ENCODE peak calls at places on chromosomes 4 and X, in nine cellular contexts. One of them, this sample, is unnamed.

GRCh38 chr4:7339751-7340552 is 94.8 kb downstream of the PSAPL1 start:
- DNase-seq in spleen: peak
- DNase-seq in cardiac muscle cell: no peak
- DNase-seq in tibial nerve: no peak
- DNase-seq in AG04450: no peak
- DNase-seq in Caco-2: no peak
- DNase-seq in fibroblast of lung: no peak
- DNase-seq in choroid plexus epithelial cell: no peak
- DNase-seq in HCT116: no peak
- DNase-seq in this sample: no peak

GRCh38 chrX:54495814-54496516 is at the start of gene FGD1:
- DNase-seq in spleen: peak
- DNase-seq in cardiac muscle cell: peak
- DNase-seq in tibial nerve: peak
- DNase-seq in AG04450: no peak
- DNase-seq in Caco-2: peak
- DNase-seq in fibroblast of lung: peak
- DNase-seq in choroid plexus epithelial cell: peak
- DNase-seq in HCT116: no peak
- DNase-seq in this sample: peak

GRCh38 chr4:70842761-70843435 is 3.2 kb upstream of the GRSF1 start:
- DNase-seq in spleen: no peak
- DNase-seq in cardiac muscle cell: no peak
- DNase-seq in tibial nerve: no peak
- DNase-seq in AG04450: no peak
- DNase-seq in Caco-2: no peak
- DNase-seq in fibroblast of lung: no peak
- DNase-seq in choroid plexus epithelial cell: no peak
- DNase-seq in HCT116: no peak
- DNase-seq in this sample: no peak

GRCh38 chr4:84498203-84499026 is 677 bp downstream of the NKX6-1 start:
- DNase-seq in spleen: no peak
- DNase-seq in cardiac muscle cell: peak
- DNase-seq in tibial nerve: no peak
- DNase-seq in AG04450: no peak
- DNase-seq in Caco-2: no peak
- DNase-seq in fibroblast of lung: peak
- DNase-seq in choroid plexus epithelial cell: peak
- DNase-seq in HCT116: peak
- DNase-seq in this sample: peak

GRCh38 chrX:154294791-154295580 is at the start of gene TEX28:
- DNase-seq in spleen: peak
- DNase-seq in cardiac muscle cell: no peak
- DNase-seq in tibial nerve: no peak
- DNase-seq in AG04450: no peak
- DNase-seq in Caco-2: no peak
- DNase-seq in fibroblast of lung: no peak
- DNase-seq in choroid plexus epithelial cell: no peak
- DNase-seq in HCT116: no peak
- DNase-seq in this sample: no peak

GRCh38 chrX:101429934-101430333 is 21.9 kb downstream of the HNRNPH2 start:
- DNase-seq in spleen: no peak
- DNase-seq in cardiac muscle cell: no peak
- DNase-seq in tibial nerve: no peak
- DNase-seq in AG04450: no peak
- DNase-seq in Caco-2: no peak
- DNase-seq in fibroblast of lung: peak
- DNase-seq in choroid plexus epithelial cell: peak
- DNase-seq in HCT116: no peak
- DNase-seq in this sample: peak

GRCh38 chr4:186749611-186750281 is 26.1 kb upstream of the FAT1 start:
- DNase-seq in spleen: no peak
- DNase-seq in cardiac muscle cell: no peak
- DNase-seq in tibial nerve: no peak
- DNase-seq in AG04450: no peak
- DNase-seq in Caco-2: no peak
- DNase-seq in fibroblast of lung: no peak
- DNase-seq in choroid plexus epithelial cell: no peak
- DNase-seq in HCT116: no peak
- DNase-seq in this sample: no peak

GRCh38 chr4:174317531-174317930 is 33.8 kb downstream of the CEP44 start:
- DNase-seq in spleen: no peak
- DNase-seq in cardiac muscle cell: peak
- DNase-seq in tibial nerve: no peak
- DNase-seq in AG04450: no peak
- DNase-seq in Caco-2: no peak
- DNase-seq in fibroblast of lung: peak
- DNase-seq in choroid plexus epithelial cell: peak
- DNase-seq in HCT116: no peak
- DNase-seq in this sample: peak

GRCh38 chrX:17361620-17362019 is 13.4 kb upstream of the NHS start:
- DNase-seq in spleen: no peak
- DNase-seq in cardiac muscle cell: no peak
- DNase-seq in tibial nerve: no peak
- DNase-seq in AG04450: no peak
- DNase-seq in Caco-2: peak
- DNase-seq in fibroblast of lung: no peak
- DNase-seq in choroid plexus epithelial cell: peak
- DNase-seq in HCT116: no peak
- DNase-seq in this sample: no peak

GRCh38 chr4:53233396-53233795 is 132.5 kb downstream of the SCFD2 start:
- DNase-seq in spleen: no peak
- DNase-seq in cardiac muscle cell: peak
- DNase-seq in tibial nerve: no peak
- DNase-seq in AG04450: peak
- DNase-seq in Caco-2: no peak
- DNase-seq in fibroblast of lung: peak
- DNase-seq in choroid plexus epithelial cell: peak
- DNase-seq in HCT116: no peak
- DNase-seq in this sample: peak

GRCh38 chrX:53795583-53795982 is 109.1 kb upstream of the HUWE1 start:
- DNase-seq in spleen: no peak
- DNase-seq in cardiac muscle cell: peak
- DNase-seq in tibial nerve: no peak
- DNase-seq in AG04450: no peak
- DNase-seq in Caco-2: no peak
- DNase-seq in fibroblast of lung: peak
- DNase-seq in choroid plexus epithelial cell: peak
- DNase-seq in HCT116: no peak
- DNase-seq in this sample: peak

GRCh38 chr4:7680731-7681130 is 246.0 kb upstream of the PSAPL1 start:
- DNase-seq in spleen: no peak
- DNase-seq in cardiac muscle cell: no peak
- DNase-seq in tibial nerve: no peak
- DNase-seq in AG04450: no peak
- DNase-seq in Caco-2: no peak
- DNase-seq in fibroblast of lung: no peak
- DNase-seq in choroid plexus epithelial cell: no peak
- DNase-seq in HCT116: no peak
- DNase-seq in this sample: no peak

GRCh38 chrX:12945494-12945893 is 29.4 kb upstream of the TMSB4X start:
- DNase-seq in spleen: no peak
- DNase-seq in cardiac muscle cell: no peak
- DNase-seq in tibial nerve: no peak
- DNase-seq in AG04450: no peak
- DNase-seq in Caco-2: no peak
- DNase-seq in fibroblast of lung: no peak
- DNase-seq in choroid plexus epithelial cell: no peak
- DNase-seq in HCT116: no peak
- DNase-seq in this sample: no peak

GRCh38 chrX:112094729-112095128 is 12.2 kb upstream of the TRPC5 start:
- DNase-seq in spleen: no peak
- DNase-seq in cardiac muscle cell: no peak
- DNase-seq in tibial nerve: no peak
- DNase-seq in AG04450: no peak
- DNase-seq in Caco-2: no peak
- DNase-seq in fibroblast of lung: no peak
- DNase-seq in choroid plexus epithelial cell: no peak
- DNase-seq in HCT116: no peak
- DNase-seq in this sample: no peak

GRCh38 chr4:38983756-38984647 is 48.2 kb downstream of the TMEM156 start:
- DNase-seq in spleen: no peak
- DNase-seq in cardiac muscle cell: peak
- DNase-seq in tibial nerve: no peak
- DNase-seq in AG04450: no peak
- DNase-seq in Caco-2: no peak
- DNase-seq in fibroblast of lung: peak
- DNase-seq in choroid plexus epithelial cell: peak
- DNase-seq in HCT116: no peak
- DNase-seq in this sample: peak

GRCh38 chr4:8580321-8581093 is at the start of gene GPR78:
- DNase-seq in spleen: peak
- DNase-seq in cardiac muscle cell: peak
- DNase-seq in tibial nerve: no peak
- DNase-seq in AG04450: no peak
- DNase-seq in Caco-2: peak
- DNase-seq in fibroblast of lung: peak
- DNase-seq in choroid plexus epithelial cell: peak
- DNase-seq in HCT116: no peak
- DNase-seq in this sample: peak

GRCh38 chr4:102326951-102327350 is 18.3 kb downstream of the SLC39A8 start:
- DNase-seq in spleen: no peak
- DNase-seq in cardiac muscle cell: no peak
- DNase-seq in tibial nerve: no peak
- DNase-seq in AG04450: no peak
- DNase-seq in Caco-2: no peak
- DNase-seq in fibroblast of lung: no peak
- DNase-seq in choroid plexus epithelial cell: no peak
- DNase-seq in HCT116: no peak
- DNase-seq in this sample: no peak

GRCh38 chr4:96102541-96103018 is 262.7 kb downstream of the PDHA2 start:
- DNase-seq in spleen: no peak
- DNase-seq in cardiac muscle cell: peak
- DNase-seq in tibial nerve: no peak
- DNase-seq in AG04450: no peak
- DNase-seq in Caco-2: no peak
- DNase-seq in fibroblast of lung: peak
- DNase-seq in choroid plexus epithelial cell: peak
- DNase-seq in HCT116: no peak
- DNase-seq in this sample: peak

GRCh38 chrX:129808163-129808828 is 28.5 kb downstream of the SASH3 start:
- DNase-seq in spleen: no peak
- DNase-seq in cardiac muscle cell: peak
- DNase-seq in tibial nerve: no peak
- DNase-seq in AG04450: no peak
- DNase-seq in Caco-2: no peak
- DNase-seq in fibroblast of lung: peak
- DNase-seq in choroid plexus epithelial cell: peak
- DNase-seq in HCT116: no peak
- DNase-seq in this sample: peak

GRCh38 chrX:63250253-63250868 is 100.8 kb downstream of the SPIN4 start:
- DNase-seq in spleen: no peak
- DNase-seq in cardiac muscle cell: peak
- DNase-seq in tibial nerve: no peak
- DNase-seq in AG04450: peak
- DNase-seq in Caco-2: peak
- DNase-seq in fibroblast of lung: peak
- DNase-seq in choroid plexus epithelial cell: peak
- DNase-seq in HCT116: peak
- DNase-seq in this sample: peak

GRCh38 chr4:60344908-60345307 is 855.2 kb upstream of the ADGRL3 start:
- DNase-seq in spleen: no peak
- DNase-seq in cardiac muscle cell: no peak
- DNase-seq in tibial nerve: no peak
- DNase-seq in AG04450: no peak
- DNase-seq in Caco-2: no peak
- DNase-seq in fibroblast of lung: peak
- DNase-seq in choroid plexus epithelial cell: no peak
- DNase-seq in HCT116: no peak
- DNase-seq in this sample: peak

GRCh38 chr4:60345397-60345796 is 854.7 kb upstream of the ADGRL3 start:
- DNase-seq in spleen: no peak
- DNase-seq in cardiac muscle cell: no peak
- DNase-seq in tibial nerve: no peak
- DNase-seq in AG04450: no peak
- DNase-seq in Caco-2: no peak
- DNase-seq in fibroblast of lung: no peak
- DNase-seq in choroid plexus epithelial cell: no peak
- DNase-seq in HCT116: no peak
- DNase-seq in this sample: no peak
- H3K4me3 ChIP-seq in spleen: no peak
- H3K4me3 ChIP-seq in cardiac muscle cell: no peak
- H3K4me3 ChIP-seq in tibial nerve: no peak
- H3K4me3 ChIP-seq in AG04450: no peak
- H3K4me3 ChIP-seq in Caco-2: no peak
- H3K4me3 ChIP-seq in fibroblast of lung: no peak
- H3K4me3 ChIP-seq in choroid plexus epithelial cell: no peak
- H3K4me3 ChIP-seq in HCT116: no peak
- H3K4me3 ChIP-seq in this sample: no peak

GRCh38 chr4:119197772-119198212 is 14.7 kb upstream of the USP53 start:
- DNase-seq in spleen: no peak
- DNase-seq in cardiac muscle cell: no peak
- DNase-seq in tibial nerve: no peak
- DNase-seq in AG04450: no peak
- DNase-seq in Caco-2: no peak
- DNase-seq in fibroblast of lung: no peak
- DNase-seq in choroid plexus epithelial cell: no peak
- DNase-seq in HCT116: no peak
- DNase-seq in this sample: no peak
- TF ChIP-seq CTCF in spleen: no peak
- TF ChIP-seq CTCF in cardiac muscle cell: no peak
- TF ChIP-seq CTCF in tibial nerve: no peak
- TF ChIP-seq CTCF in AG04450: no peak
- TF ChIP-seq CTCF in Caco-2: no peak
- TF ChIP-seq CTCF in fibroblast of lung: no peak
- TF ChIP-seq CTCF in choroid plexus epithelial cell: no peak
- TF ChIP-seq CTCF in HCT116: no peak
- TF ChIP-seq CTCF in this sample: no peak

GRCh38 chrX:75781618-75782017 is 3.4 kb downstream of the MAGEE2 start:
- DNase-seq in spleen: no peak
- DNase-seq in cardiac muscle cell: no peak
- DNase-seq in tibial nerve: no peak
- DNase-seq in AG04450: no peak
- DNase-seq in Caco-2: no peak
- DNase-seq in fibroblast of lung: no peak
- DNase-seq in choroid plexus epithelial cell: no peak
- DNase-seq in HCT116: no peak
- DNase-seq in this sample: no peak

GRCh38 chrX:75786290-75786689 is 1.2 kb upstream of the MAGEE2 start:
- DNase-seq in spleen: no peak
- DNase-seq in cardiac muscle cell: no peak
- DNase-seq in tibial nerve: no peak
- DNase-seq in AG04450: no peak
- DNase-seq in Caco-2: no peak
- DNase-seq in fibroblast of lung: no peak
- DNase-seq in choroid plexus epithelial cell: no peak
- DNase-seq in HCT116: no peak
- DNase-seq in this sample: no peak

GRCh38 chrX:75784689-75785491 is at the start of gene MAGEE2:
- DNase-seq in spleen: peak
- DNase-seq in cardiac muscle cell: no peak
- DNase-seq in tibial nerve: no peak
- DNase-seq in AG04450: no peak
- DNase-seq in Caco-2: no peak
- DNase-seq in fibroblast of lung: no peak
- DNase-seq in choroid plexus epithelial cell: no peak
- DNase-seq in HCT116: no peak
- DNase-seq in this sample: no peak
- H3K4me3 ChIP-seq in spleen: no peak
- H3K4me3 ChIP-seq in cardiac muscle cell: no peak
- H3K4me3 ChIP-seq in tibial nerve: no peak
- H3K4me3 ChIP-seq in AG04450: no peak
- H3K4me3 ChIP-seq in Caco-2: no peak
- H3K4me3 ChIP-seq in fibroblast of lung: no peak
- H3K4me3 ChIP-seq in choroid plexus epithelial cell: no peak
- H3K4me3 ChIP-seq in HCT116: no peak
- H3K4me3 ChIP-seq in this sample: no peak

GRCh38 chr4:159946983-159947645 is 844.2 kb downstream of the RAPGEF2 start:
- DNase-seq in spleen: no peak
- DNase-seq in cardiac muscle cell: peak
- DNase-seq in tibial nerve: no peak
- DNase-seq in AG04450: no peak
- DNase-seq in Caco-2: no peak
- DNase-seq in fibroblast of lung: peak
- DNase-seq in choroid plexus epithelial cell: peak
- DNase-seq in HCT116: peak
- DNase-seq in this sample: peak
- TF ChIP-seq CTCF in spleen: peak
- TF ChIP-seq CTCF in cardiac muscle cell: peak
- TF ChIP-seq CTCF in tibial nerve: peak
- TF ChIP-seq CTCF in AG04450: peak
- TF ChIP-seq CTCF in Caco-2: peak
- TF ChIP-seq CTCF in fibroblast of lung: peak
- TF ChIP-seq CTCF in choroid plexus epithelial cell: peak
- TF ChIP-seq CTCF in HCT116: peak
- TF ChIP-seq CTCF in this sample: peak

This sample was measured in cardiac fibroblast.